ENCODE peak calls at places on chromosomes 6 and 20, in eight cellular contexts. H is GM23338, F is H1, E is K562, O is GM12878, U is endothelial cell of umbilical vein, T is HepG2, W is HCT116. M is an unnamed sample.

GRCh38 chr6:167712332-167713087 is 114.2 kb upstream of the AFDN start:
- DNase-seq in H (no peak), F (no peak), E (no peak), O (no peak), U (no peak), T (no peak), W (no peak), M (no peak)

GRCh38 chr20:20513720-20514119 is 145.8 kb downstream of the INSM1 start:
- DNase-seq in H (no peak), F (no peak), E (no peak), O (no peak), U (no peak), T (no peak), W (no peak), M (no peak)

GRCh38 chr6:155381856-155382690 is 67.8 kb upstream of the TFB1M start:
- DNase-seq in H (no peak), F (no peak), E (no peak), O (no peak), U (no peak), T (no peak), W (no peak), M (no peak)

GRCh38 chr6:94862116-94862515 is 715.2 kb upstream of the MANEA start:
- DNase-seq in H (no peak), F (no peak), E (no peak), O (no peak), U (no peak), T (no peak), W (no peak), M (no peak)

GRCh38 chr6:136669299-136669699 is 119.1 kb upstream of the MAP7 start:
- DNase-seq in H (no peak), F (no peak), E (no peak), O (no peak), U (peak; percentile 69), T (peak; percentile 19), W (no peak), M (peak; percentile 22)

GRCh38 chr6:29667158-29667557 is 10.3 kb downstream of the MOG start:
- DNase-seq in H (peak; percentile 96), F (no peak), E (no peak), O (no peak), U (no peak), T (no peak), W (no peak), M (no peak)

GRCh38 chr6:140661691-140662090 is 1287.2 kb upstream of the CITED2 start:
- DNase-seq in H (no peak), F (no peak), E (no peak), O (no peak), U (no peak), T (no peak), W (no peak), M (no peak)

GRCh38 chr6:91438570-91438969 is 851.7 kb upstream of the MAP3K7 start:
- DNase-seq in H (no peak), F (no peak), E (no peak), O (no peak), U (peak; percentile 75), T (no peak), W (no peak), M (no peak)

GRCh38 chr6:64920257-64920656 is 786.8 kb downstream of the EYS start:
- DNase-seq in H (no peak), F (no peak), E (no peak), O (no peak), U (no peak), T (no peak), W (no peak), M (no peak)

GRCh38 chr20:25280051-25280573 is 32.2 kb downstream of the PYGB start:
- DNase-seq in H (no peak), F (peak; percentile 37), E (no peak), O (no peak), U (no peak), T (no peak), W (no peak), M (no peak)
- TF ChIP-seq POLR2AphosphoS5 in H (no peak), F (no peak), E (no peak), O (no peak), U (no peak), T (no peak), W (no peak), M (no peak)

GRCh38 chr6:99064769-99065168 is 117.0 kb upstream of the FBXL4 start:
- DNase-seq in H (no peak), F (no peak), E (no peak), O (no peak), U (no peak), T (no peak), W (no peak), M (no peak)

DNA sequence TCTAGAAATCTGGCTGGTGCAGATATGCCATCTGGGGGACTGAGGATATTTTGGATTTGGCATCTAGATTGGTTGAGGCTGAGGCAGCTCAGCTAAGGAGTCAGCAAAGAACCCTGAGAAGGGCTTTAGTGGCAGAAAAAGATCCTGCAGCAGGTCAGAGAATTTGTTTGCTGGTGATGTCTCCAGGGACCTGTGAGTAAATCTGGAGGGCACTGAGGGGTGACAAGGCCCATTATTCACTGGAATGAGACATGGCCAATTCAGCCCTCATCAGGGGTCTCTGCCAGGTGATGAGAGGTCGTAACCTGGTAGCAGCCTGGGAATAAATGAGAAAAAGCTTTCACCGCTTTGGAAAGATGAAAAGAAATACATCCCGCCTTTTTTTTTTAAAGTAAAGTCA is 118.3 kb upstream of the FBXL4 start:
- DNase-seq in H (no peak), F (no peak), E (no peak), O (no peak), U (no peak), T (no peak), W (no peak), M (no peak)
- TF ChIP-seq EZH2 in H (no peak), F (no peak), E (no peak), O (no peak), U (no peak), T (no peak), W (no peak), M (no peak)

GRCh38 chr6:45608252-45608911 is 230.6 kb upstream of the SUPT3H start:
- DNase-seq in H (no peak), F (no peak), E (no peak), O (no peak), U (no peak), T (no peak), W (no peak), M (peak; percentile 18)

GRCh38 chr6:45606831-45607400 is 229.2 kb upstream of the SUPT3H start:
- DNase-seq in H (no peak), F (peak; percentile 40), E (no peak), O (no peak), U (no peak), T (no peak), W (no peak), M (no peak)

GRCh38 chr6:45605971-45606370 is 228.2 kb upstream of the SUPT3H start:
- DNase-seq in H (no peak), F (no peak), E (no peak), O (no peak), U (no peak), T (no peak), W (no peak), M (peak; percentile 20)

GRCh38 chr6:45609141-45609638 is 231.5 kb upstream of the SUPT3H start:
- DNase-seq in H (no peak), F (no peak), E (no peak), O (no peak), U (no peak), T (no peak), W (no peak), M (peak; percentile 30)

DNA sequence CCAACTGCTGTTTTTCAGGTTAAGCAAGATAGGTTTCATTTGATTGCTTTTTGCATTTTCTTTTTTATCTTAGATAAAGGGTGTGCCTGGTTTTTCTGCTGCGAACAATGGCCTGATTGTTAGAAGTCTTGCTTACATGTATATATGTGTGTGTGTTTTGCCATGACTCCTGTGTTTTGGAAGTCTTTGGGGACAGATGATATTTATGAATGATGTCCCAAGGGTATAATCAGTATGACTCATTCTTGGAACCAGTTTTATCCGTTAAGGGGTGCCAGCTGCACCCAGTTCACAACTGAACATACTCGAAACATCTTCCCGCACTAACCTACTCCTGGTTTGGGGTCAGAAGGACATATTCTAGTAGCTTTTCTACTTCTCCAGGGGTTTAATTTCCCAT is 230.1 kb upstream of the SUPT3H start:
- DNase-seq in H (no peak), F (no peak), E (no peak), O (no peak), U (no peak), T (no peak), W (peak; percentile 33), M (peak; percentile 8)
- TF ChIP-seq POLR2AphosphoS5 in H (no peak), F (no peak), E (no peak), O (no peak), U (no peak), T (no peak), W (no peak), M (no peak)

GRCh38 chr20:884983-885952 is 30.9 kb downstream of the ANGPT4 start:
- DNase-seq in H (peak; percentile 93), F (peak; percentile 82), E (no peak), O (no peak), U (peak; percentile 19), T (no peak), W (no peak), M (no peak)
- TF ChIP-seq EZH2 in H (no peak), F (peak; percentile 19), E (no peak), O (no peak), U (no peak), T (no peak), W (no peak), M (no peak)

GRCh38 chr20:16459019-16459700 is 114.1 kb downstream of the KIF16B start:
- DNase-seq in H (no peak), F (no peak), E (no peak), O (no peak), U (peak; percentile 29), T (no peak), W (no peak), M (no peak)
- TF ChIP-seq POLR2AphosphoS5 in H (no peak), F (no peak), E (no peak), O (no peak), U (no peak), T (no peak), W (no peak), M (no peak)

GRCh38 chr6:1379026-1379809 is 10.2 kb upstream of the FOXF2 start:
- DNase-seq in H (no peak), F (no peak), E (no peak), O (no peak), U (no peak), T (no peak), W (no peak), M (no peak)
- TF ChIP-seq EZH2 in H (peak; percentile 97), F (peak; percentile 44), E (no peak), O (peak; percentile 28), U (peak; percentile 64), T (no peak), W (no peak), M (peak; percentile 98)

GRCh38 chr6:46923476-46923875 is 1.7 kb upstream of the ADGRF5 start:
- DNase-seq in H (no peak), F (no peak), E (no peak), O (no peak), U (no peak), T (no peak), W (no peak), M (no peak)
- TF ChIP-seq POLR2AphosphoS5 in H (no peak), F (no peak), E (no peak), O (no peak), U (no peak), T (no peak), W (no peak), M (no peak)

GRCh38 chr6:6362051-6362450 is 41.6 kb upstream of the F13A1 start:
- DNase-seq in H (no peak), F (no peak), E (no peak), O (no peak), U (no peak), T (no peak), W (no peak), M (no peak)
- TF ChIP-seq EZH2 in H (no peak), F (no peak), E (no peak), O (no peak), U (no peak), T (no peak), W (no peak), M (no peak)